ENCODE peak calls at places on chromosomes 4 and X, in ten cellular contexts. One of them, this sample, is unnamed.

GRCh38 chr4:165005352-165005751 is 26.4 kb upstream of the TRIM60 start:
- DNase-seq in IMR-90: no peak
- DNase-seq in HepG2: no peak
- DNase-seq in astrocyte: no peak
- DNase-seq in fibroblast of lung: no peak
- DNase-seq in K562: no peak
- DNase-seq in PC-3: no peak
- DNase-seq in SK-N-SH: no peak
- DNase-seq in mammary epithelial cell: no peak
- DNase-seq in neural progenitor cell: no peak
- DNase-seq in this sample: no peak

GRCh38 chrX:107775734-107776511 is at the start of gene TSC22D3:
- DNase-seq in IMR-90: peak
- DNase-seq in HepG2: peak
- DNase-seq in astrocyte: peak
- DNase-seq in fibroblast of lung: peak
- DNase-seq in K562: peak
- DNase-seq in PC-3: peak
- DNase-seq in SK-N-SH: peak
- DNase-seq in mammary epithelial cell: peak
- DNase-seq in neural progenitor cell: peak
- DNase-seq in this sample: no peak

GRCh38 chrX:70033348-70033747 is 16.4 kb downstream of the AWAT2 start:
- DNase-seq in IMR-90: peak
- DNase-seq in HepG2: peak
- DNase-seq in astrocyte: no peak
- DNase-seq in fibroblast of lung: peak
- DNase-seq in K562: peak
- DNase-seq in PC-3: peak
- DNase-seq in SK-N-SH: peak
- DNase-seq in mammary epithelial cell: no peak
- DNase-seq in neural progenitor cell: peak
- DNase-seq in this sample: peak

GRCh38 chrX:118178450-118178849 is 61.8 kb upstream of the KLHL13 start:
- DNase-seq in IMR-90: no peak
- DNase-seq in HepG2: no peak
- DNase-seq in astrocyte: no peak
- DNase-seq in fibroblast of lung: no peak
- DNase-seq in K562: no peak
- DNase-seq in PC-3: no peak
- DNase-seq in SK-N-SH: no peak
- DNase-seq in mammary epithelial cell: no peak
- DNase-seq in neural progenitor cell: no peak
- DNase-seq in this sample: no peak

GRCh38 chr4:74640111-74640903 is 154.0 kb downstream of the BTC start:
- DNase-seq in IMR-90: peak
- DNase-seq in HepG2: no peak
- DNase-seq in astrocyte: peak
- DNase-seq in fibroblast of lung: peak
- DNase-seq in K562: no peak
- DNase-seq in PC-3: peak
- DNase-seq in SK-N-SH: no peak
- DNase-seq in mammary epithelial cell: no peak
- DNase-seq in neural progenitor cell: no peak
- DNase-seq in this sample: no peak

GRCh38 chrX:1524874-1525582 is 12.0 kb downstream of the P2RY8 start:
- DNase-seq in IMR-90: no peak
- DNase-seq in HepG2: no peak
- DNase-seq in astrocyte: no peak
- DNase-seq in fibroblast of lung: no peak
- DNase-seq in K562: no peak
- DNase-seq in PC-3: no peak
- DNase-seq in SK-N-SH: no peak
- DNase-seq in mammary epithelial cell: no peak
- DNase-seq in neural progenitor cell: no peak
- DNase-seq in this sample: peak

GRCh38 chrX:526295-527224 is 104.0 kb upstream of the SHOX start:
- DNase-seq in IMR-90: no peak
- DNase-seq in HepG2: peak
- DNase-seq in astrocyte: no peak
- DNase-seq in fibroblast of lung: no peak
- DNase-seq in K562: no peak
- DNase-seq in PC-3: peak
- DNase-seq in SK-N-SH: no peak
- DNase-seq in mammary epithelial cell: no peak
- DNase-seq in neural progenitor cell: no peak
- DNase-seq in this sample: no peak

GRCh38 chr4:184934961-184935360 is 83.3 kb upstream of the HELT start:
- DNase-seq in IMR-90: no peak
- DNase-seq in HepG2: no peak
- DNase-seq in astrocyte: no peak
- DNase-seq in fibroblast of lung: no peak
- DNase-seq in K562: no peak
- DNase-seq in PC-3: no peak
- DNase-seq in SK-N-SH: no peak
- DNase-seq in mammary epithelial cell: no peak
- DNase-seq in neural progenitor cell: no peak
- DNase-seq in this sample: no peak

GRCh38 chr4:40722576-40723161 is 27.1 kb upstream of the NSUN7 start:
- DNase-seq in IMR-90: no peak
- DNase-seq in HepG2: no peak
- DNase-seq in astrocyte: no peak
- DNase-seq in fibroblast of lung: no peak
- DNase-seq in K562: peak
- DNase-seq in PC-3: no peak
- DNase-seq in SK-N-SH: no peak
- DNase-seq in mammary epithelial cell: no peak
- DNase-seq in neural progenitor cell: no peak
- DNase-seq in this sample: peak

DNA sequence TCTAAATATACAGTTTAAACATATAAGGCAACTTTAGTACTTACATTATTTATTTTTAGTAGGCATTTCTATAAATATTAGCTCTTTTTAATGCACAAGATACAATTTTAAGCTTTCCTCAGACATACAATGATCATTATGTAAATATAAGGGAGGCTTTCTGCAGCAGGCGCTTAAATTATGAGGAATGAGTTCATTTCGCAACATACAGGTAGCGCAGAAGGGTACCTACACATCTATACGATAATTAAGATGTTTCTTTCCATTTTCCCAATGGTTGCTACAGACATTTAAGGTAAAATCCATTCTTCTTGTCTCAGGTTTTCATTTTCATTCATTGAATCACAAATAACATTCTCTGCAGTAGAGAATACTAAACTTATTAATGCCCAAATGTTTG is 1.2 kb downstream of the AASDH start:
- DNase-seq in IMR-90: no peak
- DNase-seq in HepG2: no peak
- DNase-seq in astrocyte: no peak
- DNase-seq in fibroblast of lung: no peak
- DNase-seq in K562: no peak
- DNase-seq in PC-3: no peak
- DNase-seq in SK-N-SH: no peak
- DNase-seq in mammary epithelial cell: no peak
- DNase-seq in neural progenitor cell: no peak
- DNase-seq in this sample: no peak
- H3K9ac ChIP-seq in IMR-90: no peak
- H3K9ac ChIP-seq in HepG2: peak
- H3K9ac ChIP-seq in astrocyte: no peak
- H3K9ac ChIP-seq in fibroblast of lung: no peak
- H3K9ac ChIP-seq in K562: no peak
- H3K9ac ChIP-seq in PC-3: peak
- H3K9ac ChIP-seq in SK-N-SH: peak
- H3K9ac ChIP-seq in mammary epithelial cell: peak
- H3K9ac ChIP-seq in neural progenitor cell: no peak
- H3K9ac ChIP-seq in this sample: peak

DNA sequence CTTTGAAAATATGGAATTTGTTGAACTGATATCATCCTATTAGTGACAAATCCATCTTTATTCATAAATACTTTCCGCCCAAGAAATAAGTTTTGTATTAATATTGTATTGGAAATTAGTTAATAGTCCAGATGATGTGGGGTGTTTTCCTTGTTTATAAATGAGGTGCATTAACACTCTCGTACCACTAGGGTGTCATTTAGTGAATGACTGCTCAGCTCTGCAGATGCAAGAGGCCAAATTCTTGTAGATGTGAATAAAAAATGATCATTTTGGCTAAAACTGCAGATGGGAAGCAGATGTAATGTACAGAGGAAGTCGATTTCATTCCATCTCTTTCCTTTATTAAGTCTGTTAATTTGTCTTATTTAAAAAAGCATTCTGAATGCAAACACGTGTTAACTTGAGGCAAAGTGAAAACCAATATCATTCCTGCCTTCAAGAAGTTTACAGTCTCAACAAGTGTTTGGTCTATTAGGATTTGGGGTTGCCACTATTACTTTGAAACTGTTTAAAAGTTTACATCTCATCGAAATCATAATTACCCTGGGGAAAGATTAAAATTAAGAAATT is 108.1 kb downstream of the DHX15 start:
- DNase-seq in IMR-90: peak
- DNase-seq in HepG2: no peak
- DNase-seq in astrocyte: peak
- DNase-seq in fibroblast of lung: peak
- DNase-seq in K562: peak
- DNase-seq in PC-3: peak
- DNase-seq in SK-N-SH: peak
- DNase-seq in mammary epithelial cell: no peak
- DNase-seq in neural progenitor cell: peak
- DNase-seq in this sample: no peak
- TF ChIP-seq CTCF in IMR-90: peak
- TF ChIP-seq CTCF in HepG2: peak
- TF ChIP-seq CTCF in astrocyte: peak
- TF ChIP-seq CTCF in fibroblast of lung: peak
- TF ChIP-seq CTCF in K562: no peak
- TF ChIP-seq CTCF in PC-3: peak
- TF ChIP-seq CTCF in SK-N-SH: peak
- TF ChIP-seq CTCF in mammary epithelial cell: peak
- TF ChIP-seq CTCF in neural progenitor cell: peak
- TF ChIP-seq CTCF in this sample: peak

GRCh38 chr4:167233523-167234387 is 539 bp downstream of the SPOCK3 start:
- DNase-seq in IMR-90: no peak
- DNase-seq in HepG2: no peak
- DNase-seq in astrocyte: peak
- DNase-seq in fibroblast of lung: peak
- DNase-seq in K562: no peak
- DNase-seq in PC-3: peak
- DNase-seq in SK-N-SH: peak
- DNase-seq in mammary epithelial cell: peak
- DNase-seq in neural progenitor cell: peak
- DNase-seq in this sample: no peak
- H3K4me3 ChIP-seq in IMR-90: peak
- H3K4me3 ChIP-seq in HepG2: peak
- H3K4me3 ChIP-seq in astrocyte: peak
- H3K4me3 ChIP-seq in fibroblast of lung: no peak
- H3K4me3 ChIP-seq in K562: no peak
- H3K4me3 ChIP-seq in PC-3: peak
- H3K4me3 ChIP-seq in SK-N-SH: peak
- H3K4me3 ChIP-seq in mammary epithelial cell: peak
- H3K4me3 ChIP-seq in neural progenitor cell: peak
- H3K4me3 ChIP-seq in this sample: no peak

GRCh38 chrX:71623714-71624113 is 5.4 kb upstream of the CXCR3 start:
- DNase-seq in IMR-90: no peak
- DNase-seq in HepG2: no peak
- DNase-seq in astrocyte: no peak
- DNase-seq in fibroblast of lung: no peak
- DNase-seq in K562: no peak
- DNase-seq in PC-3: no peak
- DNase-seq in SK-N-SH: no peak
- DNase-seq in mammary epithelial cell: no peak
- DNase-seq in neural progenitor cell: no peak
- DNase-seq in this sample: no peak

GRCh38 chrX:71625471-71625870 is 7.2 kb upstream of the CXCR3 start:
- DNase-seq in IMR-90: no peak
- DNase-seq in HepG2: peak
- DNase-seq in astrocyte: no peak
- DNase-seq in fibroblast of lung: no peak
- DNase-seq in K562: no peak
- DNase-seq in PC-3: no peak
- DNase-seq in SK-N-SH: no peak
- DNase-seq in mammary epithelial cell: no peak
- DNase-seq in neural progenitor cell: no peak
- DNase-seq in this sample: no peak

GRCh38 chrX:71622347-71623104 is 4.2 kb upstream of the CXCR3 start:
- DNase-seq in IMR-90: peak
- DNase-seq in HepG2: peak
- DNase-seq in astrocyte: peak
- DNase-seq in fibroblast of lung: peak
- DNase-seq in K562: peak
- DNase-seq in PC-3: peak
- DNase-seq in SK-N-SH: peak
- DNase-seq in mammary epithelial cell: peak
- DNase-seq in neural progenitor cell: peak
- DNase-seq in this sample: peak

GRCh38 chrX:71621644-71622346 is 3.5 kb upstream of the CXCR3 start:
- DNase-seq in IMR-90: peak
- DNase-seq in HepG2: no peak
- DNase-seq in astrocyte: no peak
- DNase-seq in fibroblast of lung: peak
- DNase-seq in K562: no peak
- DNase-seq in PC-3: no peak
- DNase-seq in SK-N-SH: no peak
- DNase-seq in mammary epithelial cell: no peak
- DNase-seq in neural progenitor cell: no peak
- DNase-seq in this sample: no peak

DNA sequence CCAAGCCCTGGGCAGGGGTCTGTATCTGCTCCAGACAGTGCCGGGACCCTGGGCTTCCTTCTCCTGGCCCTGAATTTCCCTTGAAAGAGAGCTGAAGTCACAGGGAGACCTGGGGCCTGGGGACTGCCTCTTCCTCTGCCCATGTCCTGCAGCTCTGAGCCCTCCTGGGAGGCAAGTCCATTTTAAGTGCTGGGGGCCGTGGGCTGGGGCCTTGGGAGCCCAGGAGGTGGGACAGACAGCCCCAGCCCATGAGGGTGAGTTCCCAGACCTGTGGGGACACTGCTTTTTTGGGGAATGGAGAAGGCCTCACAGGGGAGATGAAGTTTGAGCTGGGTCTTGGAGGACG is 4.8 kb upstream of the CXCR3 start:
- DNase-seq in IMR-90: no peak
- DNase-seq in HepG2: no peak
- DNase-seq in astrocyte: no peak
- DNase-seq in fibroblast of lung: no peak
- DNase-seq in K562: no peak
- DNase-seq in PC-3: no peak
- DNase-seq in SK-N-SH: no peak
- DNase-seq in mammary epithelial cell: no peak
- DNase-seq in neural progenitor cell: no peak
- DNase-seq in this sample: no peak
- H3K9ac ChIP-seq in IMR-90: no peak
- H3K9ac ChIP-seq in HepG2: peak
- H3K9ac ChIP-seq in astrocyte: no peak
- H3K9ac ChIP-seq in fibroblast of lung: no peak
- H3K9ac ChIP-seq in K562: peak
- H3K9ac ChIP-seq in PC-3: peak
- H3K9ac ChIP-seq in SK-N-SH: no peak
- H3K9ac ChIP-seq in mammary epithelial cell: no peak
- H3K9ac ChIP-seq in neural progenitor cell: no peak
- H3K9ac ChIP-seq in this sample: no peak

DNA sequence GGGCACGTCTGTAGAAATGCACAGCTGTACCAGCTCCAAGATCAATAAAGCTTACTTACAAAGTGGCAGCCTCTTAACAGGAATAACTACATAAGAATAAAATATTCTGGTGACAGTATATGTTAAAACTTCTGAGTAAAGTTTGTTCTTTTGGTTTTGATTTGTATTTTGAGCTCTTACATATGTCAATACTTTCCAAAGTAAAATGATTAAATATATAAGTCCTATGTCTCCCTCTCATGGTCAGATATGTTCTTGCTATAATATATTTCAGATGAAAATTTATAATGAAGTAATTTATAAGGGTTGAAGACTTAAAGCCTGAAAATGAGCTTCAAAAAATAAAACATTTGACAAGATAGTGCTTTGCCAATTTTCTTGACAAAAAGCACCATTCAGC is 254.4 kb downstream of the NPFFR2 start:
- DNase-seq in IMR-90: peak
- DNase-seq in HepG2: no peak
- DNase-seq in astrocyte: peak
- DNase-seq in fibroblast of lung: peak
- DNase-seq in K562: no peak
- DNase-seq in PC-3: peak
- DNase-seq in SK-N-SH: peak
- DNase-seq in mammary epithelial cell: peak
- DNase-seq in neural progenitor cell: no peak
- DNase-seq in this sample: no peak
- TF ChIP-seq CTCF in IMR-90: peak
- TF ChIP-seq CTCF in HepG2: no peak
- TF ChIP-seq CTCF in astrocyte: peak
- TF ChIP-seq CTCF in fibroblast of lung: no peak
- TF ChIP-seq CTCF in K562: no peak
- TF ChIP-seq CTCF in PC-3: peak
- TF ChIP-seq CTCF in SK-N-SH: peak
- TF ChIP-seq CTCF in mammary epithelial cell: peak
- TF ChIP-seq CTCF in neural progenitor cell: peak
- TF ChIP-seq CTCF in this sample: peak

This sample was measured in DND-41.